ENCODE peak calls at places on chromosomes 7 and 10, in eight cellular contexts. R is psoas muscle; J is adipocyte; E is GM04504; M is stimulated activated CD8-positive, alpha-beta memory T cell treated with anti-CD3 and anti-CD28 coated beads, Interleukin-7, amount 100 ng/mL, for 1 hour; D is hypothalamus; U is fibroblast of lung; S is astrocyte of the spinal cord. K is an unnamed sample.

GRCh38 chr10:28432210-28432676 is 100.7 kb upstream of the WAC start:
- DNase-seq in D (no peak), M (no peak), U (peak; percentile 80), J (peak; percentile 90), S (peak; percentile 65), R (peak; percentile 66), E (peak; percentile 40), K (peak; percentile 79)

GRCh38 chr7:46147871-46148270 is 226.8 kb upstream of the IGFBP3 start:
- DNase-seq in M (no peak), E (no peak), J (no peak), S (no peak), R (no peak), U (no peak), D (no peak), K (no peak)

GRCh38 chr10:59382831-59383295 is 20.5 kb upstream of the FAM13C start:
- DNase-seq in E (no peak), J (peak; percentile 42), R (no peak), M (no peak), S (peak; percentile 74), U (peak; percentile 100), D (no peak), K (no peak)

GRCh38 chr7:132373041-132373440 is 203.2 kb downstream of the PLXNA4 start:
- DNase-seq in U (no peak), M (no peak), E (no peak), J (no peak), R (no peak), S (no peak), D (no peak), K (no peak)

GRCh38 chr7:130024390-130024789 is 26.8 kb downstream of the ZC3HC1 start:
- DNase-seq in J (no peak), M (no peak), D (no peak), U (no peak), E (no peak), R (no peak), S (no peak), K (no peak)

GRCh38 chr10:94402204-94403033 is at the start of gene TBC1D12:
- DNase-seq in R (peak; percentile 98), U (peak; percentile 97), M (no peak), S (peak; percentile 97), J (peak; percentile 98), E (peak; percentile 92), D (peak; percentile 89), K (peak; percentile 67)

GRCh38 chr10:120460776-120461175 is 3.7 kb downstream of the PLPP4 start:
- DNase-seq in J (peak; percentile 80), S (peak; percentile 98), D (no peak), E (peak; percentile 80), U (no peak), M (no peak), R (no peak), K (no peak)

GRCh38 chr7:54917613-54918406 is 101.0 kb upstream of the EGFR start:
- DNase-seq in U (no peak), R (no peak), M (no peak), D (no peak), S (no peak), J (no peak), E (no peak), K (no peak)

GRCh38 chr7:33874943-33875342 is 30.4 kb upstream of the BMPER start:
- DNase-seq in R (no peak), U (peak; percentile 95), S (peak; percentile 71), E (peak; percentile 94), J (peak; percentile 49), D (no peak), M (no peak), K (peak; percentile 71)

GRCh38 chr10:78171633-78172032 is 138.0 kb downstream of the RPS24 start:
- DNase-seq in J (no peak), R (no peak), S (no peak), E (no peak), M (no peak), D (no peak), U (no peak), K (no peak)

GRCh38 chr10:108303149-108303548 is 1138.6 kb upstream of the SORCS1 start:
- DNase-seq in J (peak; percentile 11), S (no peak), M (no peak), E (no peak), R (no peak), D (no peak), U (no peak), K (no peak)

GRCh38 chr10:86652361-86653202 is 1.8 kb upstream of the OPN4 start:
- DNase-seq in R (no peak), M (no peak), U (peak; percentile 21), S (peak; percentile 11), D (no peak), J (peak; percentile 30), E (no peak), K (peak; percentile 28)

GRCh38 chr10:13669182-13669860 is 82.6 kb downstream of the PRPF18 start:
- DNase-seq in J (no peak), E (no peak), R (no peak), M (no peak), U (no peak), D (no peak), S (no peak), K (no peak)

GRCh38 chr10:60944159-60944909 is at the start of gene RHOBTB1:
- DNase-seq in D (peak; percentile 73), U (peak; percentile 84), E (peak; percentile 58), J (peak; percentile 91), R (peak; percentile 91), M (no peak), S (peak; percentile 88), K (peak; percentile 76)

GRCh38 chr10:18334116-18334867 is 194.1 kb downstream of the CACNB2 start:
- DNase-seq in D (no peak), R (no peak), U (peak; percentile 19), E (no peak), J (peak; percentile 51), S (no peak), M (no peak), K (no peak)

GRCh38 chr10:76082232-76082631 is 650.8 kb downstream of the LRMDA start:
- DNase-seq in J (no peak), R (no peak), E (no peak), U (no peak), M (no peak), D (no peak), S (peak; percentile 33), K (no peak)

GRCh38 chr10:51892965-51893658 is 193.7 kb upstream of the CSTF2T start:
- DNase-seq in E (no peak), M (no peak), U (peak; percentile 35), R (no peak), D (no peak), J (peak; percentile 77), S (no peak), K (peak; percentile 4)

GRCh38 chr10:30818010-30818660 is 188.6 kb upstream of the LYZL2 start:
- DNase-seq in M (no peak), U (peak; percentile 42), E (no peak), D (no peak), J (no peak), R (peak; percentile 83), S (peak; percentile 41), K (no peak)

GRCh38 chr7:116463956-116464355 is 35.6 kb upstream of the CAV2 start:
- DNase-seq in D (no peak), S (no peak), E (no peak), J (no peak), M (no peak), R (no peak), U (no peak), K (no peak)